ENCODE peak calls at places on chromosomes 5 and 9, in ten cellular contexts. Z is Kasumi-1, X is sigmoid colon, G is activated T-cell treated with anti-CD3 and anti-CD28 coated beads for 24 hours, I is BE2C, R is IMR-90, A is AG10803, O is NCI-H1105, T is small intestine, Q is cardiac fibroblast. U is an unnamed sample.

GRCh38 chr9:24545285-24545684 is 412 bp downstream of the IZUMO3 start:
- DNase-seq in G (no peak), Q (no peak), A (no peak), O (no peak), Z (no peak), I (no peak), X (no peak), T (no peak), R (no peak), U (no peak)

GRCh38 chr9:93354451-93354850 is 97.0 kb upstream of the FAM120A start:
- DNase-seq in G (no peak), X (no peak), R (no peak), Q (no peak), Z (no peak), T (no peak), O (no peak), I (no peak), A (no peak), U (no peak)

GRCh38 chr9:125591245-125591644 is 115.8 kb downstream of the MAPKAP1 start:
- DNase-seq in T (no peak), R (no peak), X (no peak), Z (no peak), G (no peak), Q (no peak), A (no peak), I (no peak), O (no peak), U (no peak)

GRCh38 chr5:130529716-130530485 is 625.6 kb downstream of the CHSY3 start:
- DNase-seq in G (no peak), X (no peak), I (no peak), O (no peak), A (no peak), Z (no peak), R (no peak), T (no peak), Q (no peak), U (no peak)

GRCh38 chr9:75169623-75170022 is 81.3 kb downstream of the OSTF1 start:
- DNase-seq in T (no peak), A (no peak), O (no peak), R (no peak), Q (peak; percentile 87), Z (no peak), I (no peak), X (no peak), G (no peak), U (peak; percentile 41)

GRCh38 chr9:77128125-77128789 is 49.1 kb upstream of the VPS13A start:
- DNase-seq in T (no peak), G (no peak), O (no peak), Q (no peak), I (no peak), R (no peak), A (no peak), X (no peak), Z (no peak), U (no peak)

GRCh38 chr5:88480766-88481499 is 212.3 kb upstream of the TMEM161B start:
- DNase-seq in A (peak; percentile 46), I (no peak), R (no peak), Q (no peak), X (no peak), T (no peak), Z (no peak), O (no peak), G (no peak), U (no peak)

GRCh38 chr5:167934561-167934971 is 356.9 kb upstream of the WWC1 start:
- DNase-seq in A (peak; percentile 90), R (no peak), X (peak; percentile 84), Z (no peak), T (no peak), O (no peak), I (no peak), G (no peak), Q (peak; percentile 77), U (no peak)

GRCh38 chr9:109745335-109746283 is 34.4 kb upstream of the PALM2AKAP2 start:
- DNase-seq in Q (peak; percentile 70), A (peak; percentile 44), R (peak; percentile 75), X (peak; percentile 94), G (no peak), I (no peak), T (no peak), Z (no peak), O (peak; percentile 33), U (peak; percentile 74)

GRCh38 chr5:142342128-142342981 is 17.5 kb upstream of the SPRY4 start:
- DNase-seq in Q (no peak), O (no peak), R (peak; percentile 81), Z (no peak), X (no peak), I (no peak), A (no peak), T (no peak), G (no peak), U (peak; percentile 56)

GRCh38 chr9:126069400-126069955 is 257.2 kb upstream of the MVB12B start:
- DNase-seq in X (no peak), I (no peak), G (no peak), Z (no peak), O (no peak), R (no peak), Q (no peak), A (no peak), T (no peak), U (no peak)

GRCh38 chr9:114779352-114779845 is 26.4 kb downstream of the TNFSF15 start:
- DNase-seq in I (no peak), O (peak; percentile 72), G (no peak), X (no peak), Z (no peak), A (no peak), T (peak; percentile 99), R (no peak), Q (peak; percentile 54), U (no peak)

GRCh38 chr9:84151236-84151635 is 170.6 kb downstream of the RMI1 start:
- DNase-seq in T (no peak), G (no peak), Z (no peak), A (no peak), I (no peak), Q (no peak), O (no peak), R (no peak), X (no peak), U (no peak)

GRCh38 chr5:31347558-31347905 is 154.0 kb downstream of the CDH6 start:
- DNase-seq in R (no peak), A (peak; percentile 25), X (no peak), Q (no peak), T (no peak), Z (no peak), O (no peak), G (no peak), I (peak; percentile 16), U (no peak)

GRCh38 chr9:27457445-27457844 is 66.6 kb upstream of the IFNK start:
- DNase-seq in I (no peak), Z (no peak), Q (no peak), R (no peak), A (no peak), T (peak; percentile 90), O (no peak), G (no peak), X (no peak), U (no peak)

GRCh38 chr5:96189028-96189826 is 227.6 kb upstream of the ELL2 start:
- DNase-seq in I (no peak), Q (no peak), A (no peak), R (no peak), G (no peak), X (no peak), Z (no peak), O (no peak), T (no peak), U (no peak)

GRCh38 chr5:137666109-137666850 is 69.6 kb downstream of the KLHL3 start:
- DNase-seq in I (no peak), X (no peak), R (peak; percentile 28), G (peak; percentile 18), T (no peak), Z (peak; percentile 49), O (peak; percentile 4), Q (peak; percentile 46), A (peak; percentile 19), U (peak; percentile 56)

GRCh38 chr9:128933731-128934130 is 12.9 kb downstream of the PHYHD1 start:
- DNase-seq in A (no peak), T (no peak), I (no peak), O (no peak), G (no peak), Z (no peak), Q (no peak), X (peak; percentile 26), R (no peak), U (no peak)

GRCh38 chr5:113047234-113047633 is 70.6 kb downstream of the DCP2 start:
- DNase-seq in T (peak; percentile 12), X (no peak), Q (peak; percentile 67), G (no peak), R (no peak), A (peak; percentile 39), O (no peak), Z (no peak), I (no peak), U (peak; percentile 51)

GRCh38 chr5:67301285-67301904 is 104.8 kb upstream of the CD180 start:
- DNase-seq in X (peak; percentile 92), Z (peak; percentile 66), T (no peak), O (no peak), A (peak; percentile 93), R (peak; percentile 82), G (no peak), Q (peak; percentile 97), I (no peak), U (peak; percentile 96)

GRCh38 chr5:142597546-142598337 is 88.1 kb downstream of the FGF1 start:
- DNase-seq in X (no peak), A (peak; percentile 78), O (no peak), G (no peak), R (peak; percentile 90), I (peak; percentile 48), Z (no peak), Q (peak; percentile 64), T (no peak), U (peak; percentile 80)

GRCh38 chr5:132221781-132222648 is 5.6 kb downstream of the P4HA2 start:
- DNase-seq in X (peak; percentile 94), Z (no peak), Q (peak; percentile 89), G (no peak), O (no peak), T (no peak), I (no peak), A (peak; percentile 94), R (peak; percentile 87), U (peak; percentile 84)

GRCh38 chr5:116517557-116517956 is 57.1 kb downstream of the SEMA6A start:
- DNase-seq in O (no peak), X (no peak), T (no peak), A (no peak), R (no peak), I (peak; percentile 35), G (no peak), Q (no peak), Z (no peak), U (no peak)

GRCh38 chr5:52789378-52789777 is 1.7 kb downstream of the ITGA1 start:
- DNase-seq in Q (no peak), G (no peak), R (no peak), A (no peak), Z (no peak), I (no peak), T (peak; percentile 50), X (no peak), O (no peak), U (no peak)

GRCh38 chr5:35151151-35151920 is 79.0 kb downstream of the PRLR start:
- DNase-seq in X (no peak), O (no peak), I (no peak), T (no peak), Z (no peak), G (no peak), R (peak; percentile 9), Q (peak; percentile 13), A (peak; percentile 32), U (peak; percentile 30)

GRCh38 chr9:108117775-108118174 is 628.2 kb upstream of the KLF4 start:
- DNase-seq in A (peak; percentile 16), Z (no peak), O (no peak), X (no peak), R (no peak), T (no peak), Q (peak; percentile 24), I (peak; percentile 90), G (no peak), U (no peak)

GRCh38 chr9:100595391-100596199 is 17.7 kb downstream of the CAVIN4 start:
- DNase-seq in O (peak; percentile 33), R (peak; percentile 70), Q (peak; percentile 75), Z (peak; percentile 62), T (peak; percentile 59), A (peak; percentile 51), G (no peak), X (no peak), I (peak; percentile 45), U (peak; percentile 79)

GRCh38 chr9:3746296-3747275 is 220.8 kb upstream of the RFX3 start:
- DNase-seq in Z (no peak), T (no peak), I (no peak), Q (peak; percentile 65), X (no peak), R (peak; percentile 89), G (peak; percentile 39), A (peak; percentile 87), O (no peak), U (peak; percentile 83)